ENCODE peak calls at places on chromosomes 6 and 20, in six cellular contexts. O is neural progenitor cell, Y is endothelial cell of umbilical vein, B is GM23248, X is H1, N is fibroblast of lung. S is an unnamed sample.

GRCh38 chr6:87667032-87667431 is 35.0 kb downstream of the AKIRIN2 start:
- DNase-seq in X (no peak), Y (no peak), N (no peak), O (no peak), B (no peak), S (no peak)

GRCh38 chr20:24109008-24109407 is 120.4 kb upstream of the GGTLC1 start:
- DNase-seq in N (no peak), O (no peak), X (no peak), B (no peak), Y (no peak), S (peak; percentile 66)

GRCh38 chr20:25622450-25623224 is 1.2 kb downstream of the NANP start:
- DNase-seq in Y (peak; percentile 50), X (no peak), B (peak; percentile 15), O (no peak), N (peak; percentile 15), S (no peak)

GRCh38 chr6:42140756-42141602 is 1.4 kb downstream of the C6orf132 start:
- DNase-seq in B (peak; percentile 75), X (no peak), N (peak; percentile 23), O (no peak), Y (no peak), S (no peak)

GRCh38 chr20:38730989-38731737 is 6.9 kb downstream of the SLC32A1 start:
- DNase-seq in N (peak; percentile 31), O (peak; percentile 90), X (peak; percentile 99), Y (peak; percentile 60), B (peak; percentile 55), S (peak; percentile 91)

GRCh38 chr6:37725967-37726366 is 28.3 kb upstream of the MDGA1 start:
- DNase-seq in O (no peak), X (no peak), Y (no peak), N (peak; percentile 38), B (no peak), S (no peak)

GRCh38 chr20:38260025-38260377 is 534 bp downstream of the KIAA1755 start:
- DNase-seq in Y (no peak), O (no peak), B (peak; percentile 50), X (no peak), N (peak; percentile 41), S (no peak)

GRCh38 chr6:131519670-131520436 is 53.2 kb upstream of the ARG1 start:
- DNase-seq in Y (peak; percentile 54), N (peak; percentile 38), O (peak; percentile 66), B (peak; percentile 68), X (peak; percentile 62), S (peak; percentile 73)

GRCh38 chr6:157070403-157071107 is 252.8 kb downstream of the TMEM242 start:
- DNase-seq in N (peak; percentile 60), O (peak; percentile 19), X (no peak), Y (peak; percentile 79), B (peak; percentile 12), S (peak; percentile 65)

GRCh38 chr6:127855542-127856159 is 45.2 kb downstream of the THEMIS start:
- DNase-seq in Y (peak; percentile 61), B (peak; percentile 54), X (no peak), N (no peak), O (peak; percentile 18), S (no peak)

GRCh38 chr6:3119040-3119723 is 671 bp downstream of the BPHL start:
- DNase-seq in O (no peak), X (no peak), Y (no peak), N (peak; percentile 44), B (peak; percentile 67), S (peak; percentile 59)

GRCh38 chr6:12422848-12423247 is 132.7 kb downstream of the EDN1 start:
- DNase-seq in X (no peak), Y (no peak), N (no peak), B (peak; percentile 49), O (peak; percentile 13), S (no peak)
- H2AFZ ChIP-seq in X (peak overlapping the region; percentile 83), Y (no peak overlapping the region), N (peak overlapping the region; percentile 17), B (peak overlapping the region; percentile 63), O (peak overlapping the region; percentile 7), S (no peak overlapping the region)

GRCh38 chr20:58610071-58610800 is 40.8 kb upstream of the STX16 start:
- DNase-seq in O (no peak), B (no peak), Y (no peak), X (no peak), N (no peak), S (no peak)
- H3K27ac ChIP-seq in O (no peak overlapping the region), B (no peak overlapping the region), Y (no peak overlapping the region), X (no peak overlapping the region), N (no peak overlapping the region), S (no peak overlapping the region)

DNA sequence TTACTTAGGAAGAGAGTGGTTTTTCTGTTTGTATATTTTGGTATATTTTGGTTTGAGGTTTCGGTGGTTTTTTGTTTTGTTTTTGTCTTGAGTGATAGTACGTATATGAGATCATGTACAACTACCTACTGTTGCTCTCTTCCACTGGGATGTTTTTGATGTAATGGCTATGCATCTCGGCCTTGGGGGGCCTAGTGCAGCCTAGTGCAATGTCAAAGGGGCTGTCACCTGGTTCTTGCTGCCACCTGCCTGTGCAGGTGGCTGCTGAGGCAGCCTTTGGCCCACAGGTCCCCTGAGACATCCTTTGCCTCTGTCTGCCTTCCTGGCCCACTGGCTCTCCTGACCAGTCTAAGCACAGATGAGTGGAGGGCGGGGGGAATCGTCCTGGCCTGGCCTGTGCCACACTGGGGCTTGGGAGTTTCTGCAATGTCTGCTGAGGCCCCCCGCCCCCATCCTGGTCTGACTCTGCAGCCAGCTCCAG is 546.6 kb downstream of the CD83 start:
- DNase-seq in X (no peak), Y (no peak), B (no peak), O (no peak), N (no peak), S (no peak)
- H3K9ac ChIP-seq in X (no peak overlapping the region), Y (no peak overlapping the region), B (peak overlapping the region; percentile 5), O (no peak overlapping the region), N (no peak overlapping the region), S (no peak overlapping the region)

GRCh38 chr6:44044940-44045671 is 82.1 kb downstream of the MRPL14 start:
- DNase-seq in B (no peak), X (no peak), O (no peak), N (no peak), Y (no peak), S (no peak)

GRCh38 chr6:44042261-44043035 is 84.8 kb downstream of the MRPL14 start:
- DNase-seq in N (no peak), X (no peak), B (no peak), O (no peak), Y (no peak), S (no peak)

GRCh38 chr6:44043036-44043478 is 84.2 kb downstream of the MRPL14 start:
- DNase-seq in B (peak; percentile 56), Y (no peak), O (no peak), N (no peak), X (no peak), S (no peak)

GRCh38 chr6:44044154-44044539 is 83.1 kb downstream of the MRPL14 start:
- DNase-seq in Y (no peak), O (no peak), X (no peak), N (no peak), B (no peak), S (no peak)

GRCh38 chr6:44043479-44044153 is 83.6 kb downstream of the MRPL14 start:
- DNase-seq in Y (no peak), X (no peak), B (no peak), N (no peak), O (no peak), S (no peak)
- H2AFZ ChIP-seq in Y (no peak overlapping the region), X (no peak overlapping the region), B (no peak overlapping the region), N (no peak overlapping the region), O (no peak overlapping the region), S (no peak overlapping the region)

S was measured in Karpas-422.